ENCODE peak calls at places on chromosomes 1 and 21, in ten cellular contexts. G, B, I, H, R, V, P, A, F and T are unnamed samples.

GRCh38 chr1:48203287-48203900 is 19.1 kb upstream of the SLC5A9 start:
- DNase-seq in G (peak), B (no peak), I (peak), H (peak), R (peak), V (no peak), P (peak), A (peak), F (peak), T (peak)

GRCh38 chr1:234750922-234751595 is 141.1 kb upstream of the IRF2BP2 start:
- DNase-seq in G (no peak), B (no peak), I (no peak), H (no peak), R (no peak), V (no peak), P (no peak), A (no peak), F (no peak), T (no peak)

GRCh38 chr21:31293986-31294385 is 50.1 kb downstream of the TIAM1 start:
- DNase-seq in G (peak), B (peak), I (peak), H (peak), R (no peak), V (no peak), P (peak), A (no peak), F (no peak), T (peak)

GRCh38 chr21:33380483-33380998 is 22.7 kb upstream of the IFNGR2 start:
- DNase-seq in G (peak), B (peak), I (peak), H (peak), R (no peak), V (peak), P (peak), A (no peak), F (peak), T (peak)

GRCh38 chr21:16514316-16514715 is 784.5 kb downstream of the USP25 start:
- DNase-seq in G (no peak), B (no peak), I (peak), H (no peak), R (no peak), V (no peak), P (peak), A (no peak), F (no peak), T (no peak)

GRCh38 chr1:79777481-79778219 is 771.1 kb upstream of the ADGRL4 start:
- DNase-seq in G (no peak), B (no peak), I (no peak), H (no peak), R (no peak), V (no peak), P (no peak), A (no peak), F (peak), T (no peak)

GRCh38 chr1:245118066-245118465 is 36.7 kb upstream of the KIF26B start:
- DNase-seq in G (no peak), B (no peak), I (no peak), H (no peak), R (no peak), V (no peak), P (no peak), A (no peak), F (no peak), T (no peak)

GRCh38 chr1:204782118-204782700 is 88.5 kb upstream of the NFASC start:
- DNase-seq in G (peak), B (no peak), I (peak), H (no peak), R (no peak), V (no peak), P (peak), A (no peak), F (no peak), T (no peak)

GRCh38 chr1:173383341-173383740 is 93.8 kb upstream of the PRDX6 start:
- DNase-seq in G (no peak), B (no peak), I (peak), H (no peak), R (no peak), V (no peak), P (peak), A (no peak), F (no peak), T (no peak)